ENCODE peak calls at places on chromosomes 13 and 19, in four cellular contexts. P is tibial nerve, Q is mesothelial cell of epicardium, H is glutamatergic neuron. E is an unnamed sample.

GRCh38 chr13:74132768-74133656 is 1.2 kb downstream of the KLF12 start:
- DNase-seq in P (no peak), Q (peak), H (peak), E (no peak)

GRCh38 chr13:20191902-20192469 is 752 bp downstream of the GJB2 start:
- DNase-seq in P (no peak), Q (no peak), H (no peak), E (no peak)

GRCh38 chr19:43570174-43570791 is 5.0 kb downstream of the XRCC1 start:
- DNase-seq in P (no peak), Q (no peak), H (no peak), E (no peak)

GRCh38 chr19:39402417-39403297 is 4.0 kb upstream of the ZFP36 start:
- DNase-seq in P (peak), Q (peak), H (peak), E (peak)

GRCh38 chr19:12791345-12792047 is at the start of gene JUNB:
- DNase-seq in P (peak), Q (peak), H (peak), E (peak)

GRCh38 chr13:66996503-66996902 is 233.6 kb downstream of the PCDH9 start:
- DNase-seq in P (no peak), Q (no peak), H (no peak), E (no peak)

GRCh38 chr13:112234131-112234875 is 141.9 kb upstream of the SPACA7 start:
- DNase-seq in P (no peak), Q (no peak), H (no peak), E (no peak)

GRCh38 chr19:18442941-18443340 is 5.0 kb upstream of the ISYNA1 start:
- DNase-seq in P (no peak), Q (no peak), H (peak), E (no peak)

GRCh38 chr13:20174656-20175405 is 14.0 kb upstream of the GJA3 start:
- DNase-seq in P (peak), Q (no peak), H (no peak), E (peak)

GRCh38 chr19:44752816-44753618 is 4.5 kb downstream of the BCL3 start:
- DNase-seq in P (peak), Q (peak), H (no peak), E (peak)
- TF ChIP-seq CTCF in P (no peak), Q (no peak), H (no peak), E (no peak)

GRCh38 chr13:43127103-43127817 is 103.9 kb downstream of the DNAJC15 start:
- DNase-seq in P (no peak), Q (no peak), H (no peak), E (no peak)

GRCh38 chr13:43122706-43123268 is 99.4 kb downstream of the DNAJC15 start:
- DNase-seq in P (no peak), Q (no peak), H (no peak), E (no peak)

GRCh38 chr13:43126420-43126819 is 103.0 kb downstream of the DNAJC15 start:
- DNase-seq in P (no peak), Q (no peak), H (no peak), E (no peak)

GRCh38 chr13:43123856-43124255 is 100.5 kb downstream of the DNAJC15 start:
- DNase-seq in P (no peak), Q (no peak), H (no peak), E (no peak)

GRCh38 chr13:43124495-43124894 is 101.1 kb downstream of the DNAJC15 start:
- DNase-seq in P (no peak), Q (no peak), H (no peak), E (no peak)
- TF ChIP-seq CTCF in P (no peak), Q (no peak), H (no peak), E (no peak)

GRCh38 chr13:81929988-81930387 is 1589.1 kb upstream of the SPRY2 start:
- DNase-seq in P (no peak), Q (no peak), H (no peak), E (no peak)
- TF ChIP-seq CTCF in P (no peak), Q (no peak), H (peak), E (no peak)

DNA sequence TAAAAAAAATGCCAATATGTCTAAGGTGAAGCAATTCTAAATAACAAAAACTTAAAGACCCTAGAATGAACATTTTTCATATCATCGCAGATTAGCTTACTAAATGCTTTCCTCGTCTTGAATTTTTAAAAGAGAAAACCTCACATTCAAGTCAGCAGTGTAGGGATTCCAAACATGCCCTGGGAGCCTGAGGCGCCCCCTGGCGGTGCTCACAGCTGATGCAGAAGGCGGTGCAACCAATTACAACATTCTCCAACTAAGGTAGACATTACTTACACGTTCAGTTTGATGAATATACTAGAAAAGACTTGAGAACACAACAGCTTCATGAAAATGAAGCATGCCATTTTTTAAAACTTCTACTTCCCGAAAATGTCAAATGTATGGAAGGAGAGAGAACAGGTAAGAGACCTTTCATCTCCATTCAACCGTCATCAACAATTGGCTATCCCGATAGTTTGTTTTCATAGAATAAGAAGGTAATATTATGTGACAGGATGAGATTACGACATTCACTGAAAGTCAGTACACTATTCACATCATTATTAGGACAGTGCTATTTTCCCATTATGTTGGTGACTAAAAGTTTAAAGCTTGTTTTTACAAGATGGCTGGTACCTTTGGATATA is 304.4 kb downstream of the DCLK1 start:
- DNase-seq in P (no peak), Q (no peak), H (no peak), E (no peak)
- TF ChIP-seq CTCF in P (no peak), Q (no peak), H (peak), E (no peak)

GRCh38 chr13:24217601-24218281 is 57.2 kb downstream of the SPATA13 start:
- DNase-seq in P (no peak), Q (no peak), H (no peak), E (no peak)

GRCh38 chr13:24221007-24221406 is 60.5 kb downstream of the SPATA13 start:
- DNase-seq in P (no peak), Q (no peak), H (no peak), E (no peak)

GRCh38 chr13:24218320-24218719 is 57.8 kb downstream of the SPATA13 start:
- DNase-seq in P (no peak), Q (no peak), H (no peak), E (no peak)

GRCh38 chr13:24218977-24219376 is 58.5 kb downstream of the SPATA13 start:
- DNase-seq in P (no peak), Q (no peak), H (no peak), E (no peak)

GRCh38 chr13:24220086-24220703 is 59.7 kb downstream of the SPATA13 start:
- DNase-seq in P (peak), Q (no peak), H (no peak), E (no peak)
- TF ChIP-seq CTCF in P (peak), Q (peak), H (peak), E (peak)

DNA sequence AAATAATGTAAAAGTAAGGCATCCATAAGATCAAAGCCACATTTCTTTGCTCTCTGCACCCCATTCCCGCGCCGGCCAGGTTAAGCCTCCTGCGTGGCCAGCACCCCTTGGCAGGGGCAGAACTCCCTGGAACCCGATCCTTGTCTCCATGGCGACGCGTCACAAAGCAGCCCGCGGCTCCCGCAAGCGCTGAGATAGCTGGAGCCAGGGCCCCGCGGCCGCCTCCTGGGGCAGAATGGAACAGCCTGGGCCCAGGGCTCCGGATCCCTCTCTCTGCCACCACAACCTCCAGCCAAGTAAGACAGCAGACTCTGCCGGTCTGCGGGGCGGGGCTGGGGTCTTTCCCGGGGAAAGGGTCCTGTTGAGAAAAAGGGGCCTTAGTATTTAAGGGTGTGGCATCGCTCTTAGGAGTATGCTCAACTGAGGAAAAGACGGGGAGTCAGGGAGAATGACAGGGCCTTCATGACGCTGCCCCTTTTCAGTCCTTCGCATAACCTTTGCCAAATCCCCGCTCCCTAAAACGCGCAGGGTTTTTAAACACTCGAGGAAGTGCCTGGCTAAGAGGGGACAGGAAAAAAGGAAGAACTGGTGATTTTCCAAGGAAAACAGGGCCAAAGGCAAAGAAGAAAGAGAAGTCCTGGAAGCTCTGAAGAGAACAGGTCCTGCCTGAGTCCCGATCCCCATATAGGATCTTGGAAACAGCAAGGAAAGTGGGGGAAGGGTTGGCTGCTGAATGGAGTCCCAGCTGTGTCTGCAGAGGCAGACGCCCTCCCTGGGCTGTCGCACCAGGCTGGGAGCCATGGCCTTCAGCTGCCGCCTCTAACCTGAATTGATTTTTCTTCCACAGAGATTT is at the start of gene TEX26:
- DNase-seq in P (no peak), Q (peak), H (peak), E (no peak)
- TF ChIP-seq CTCF in P (no peak), Q (no peak), H (peak), E (no peak)

DNA sequence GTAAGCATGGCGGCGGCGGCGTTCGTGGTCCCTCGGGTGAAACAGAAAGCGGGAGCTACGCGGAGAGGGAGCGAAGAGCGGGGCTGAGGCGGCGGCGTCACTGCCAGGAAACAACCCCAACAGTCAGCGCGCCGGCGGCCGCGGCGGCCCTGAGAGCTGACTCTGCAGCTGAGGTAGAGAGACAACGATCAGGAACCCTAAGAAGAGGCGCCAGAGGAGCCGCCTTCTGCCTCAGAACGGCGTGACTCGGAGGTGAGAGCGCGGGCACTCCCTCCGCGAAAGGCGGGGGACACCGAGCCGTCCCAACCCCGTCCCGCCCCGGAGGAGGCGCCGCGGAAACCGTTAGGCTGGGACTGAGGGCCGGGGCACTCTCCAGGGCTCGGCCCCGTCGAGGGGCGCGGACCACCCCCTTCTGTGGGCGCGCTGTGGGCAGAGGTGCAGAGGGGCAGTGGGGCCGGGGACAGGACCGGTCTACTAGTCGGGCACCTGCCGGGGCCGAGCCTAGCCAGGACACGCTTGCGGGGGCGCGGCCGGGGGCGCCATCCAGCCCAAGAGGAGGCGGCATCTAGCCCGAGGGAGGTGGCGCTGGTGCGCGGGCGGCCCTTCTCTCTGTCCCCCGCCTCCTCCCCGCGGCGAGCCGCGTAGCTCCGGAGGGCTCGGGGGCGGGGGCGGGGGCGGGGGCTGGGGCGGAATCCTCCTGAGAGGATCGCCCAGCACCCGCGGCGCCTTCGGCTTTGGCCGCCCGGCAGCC is 389 bp downstream of the FNDC3A start:
- DNase-seq in P (peak), Q (peak), H (peak), E (peak)
- TF ChIP-seq CTCF in P (no peak), Q (no peak), H (no peak), E (no peak)

DNA sequence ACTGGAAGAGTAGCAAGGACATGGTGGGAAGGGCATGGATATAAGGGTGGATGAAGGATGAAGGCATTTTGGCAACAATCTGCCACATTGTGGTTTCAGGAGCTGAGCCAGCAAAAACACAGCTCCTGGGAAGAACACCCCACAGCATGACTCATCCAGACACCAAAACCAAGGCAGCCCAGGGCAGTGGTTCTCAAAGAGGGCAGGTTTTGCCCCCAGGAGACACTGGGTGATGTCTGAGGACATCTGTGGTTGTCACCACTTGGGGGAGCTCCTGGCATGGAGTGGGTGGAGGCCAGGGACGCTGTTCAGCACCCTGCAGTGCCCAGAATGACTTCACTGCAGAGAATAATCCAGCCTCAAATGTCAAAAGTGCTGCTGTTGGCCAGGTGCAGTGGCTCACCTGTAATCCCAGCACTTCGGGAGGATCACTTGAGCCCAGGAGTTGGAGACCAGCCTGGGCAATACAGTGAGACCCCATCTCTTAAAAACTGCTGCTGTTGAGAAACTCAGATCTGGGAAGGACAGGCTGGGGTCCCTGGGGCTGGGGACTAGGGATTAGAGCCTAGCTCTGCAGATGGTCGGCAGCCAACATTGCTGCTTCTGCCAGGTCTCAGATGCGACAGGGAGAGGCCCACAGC is 16.1 kb downstream of the ZFR2 start:
- DNase-seq in P (no peak), Q (no peak), H (no peak), E (no peak)
- TF ChIP-seq CTCF in P (no peak), Q (no peak), H (no peak), E (no peak)

DNA sequence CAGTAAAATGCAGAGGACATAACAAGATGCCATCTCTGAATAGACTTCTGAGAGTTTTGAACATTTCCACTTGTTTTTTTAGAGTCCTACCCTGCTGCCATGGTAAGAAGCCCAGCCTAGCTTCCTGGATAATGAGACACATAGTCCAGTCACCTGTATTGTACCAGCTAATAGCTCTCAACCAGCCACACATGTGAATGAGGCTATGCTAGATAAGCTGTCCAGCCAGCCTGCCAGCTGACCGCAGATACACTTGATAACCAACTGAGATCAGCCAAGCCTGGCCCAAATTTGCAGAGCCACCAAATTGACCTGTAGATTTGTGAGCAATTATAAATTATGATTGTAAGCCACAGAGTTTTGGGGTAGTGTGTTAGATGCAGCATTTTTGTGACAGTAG is 10.7 kb downstream of the RFXAP start:
- DNase-seq in P (no peak), Q (no peak), H (no peak), E (no peak)
- TF ChIP-seq CTCF in P (no peak), Q (no peak), H (no peak), E (no peak)

GRCh38 chr13:42041684-42042035 is 6.8 kb upstream of the DGKH start:
- DNase-seq in P (peak), Q (no peak), H (peak), E (peak)
- TF ChIP-seq CTCF in P (peak), Q (no peak), H (no peak), E (no peak)